ENCODE peak calls at places on chromosomes 3 and 15, in six cellular contexts. W is retinal pigment epithelial cell, Q is right lobe of liver, O is MCF 10A, E is dorsolateral prefrontal cortex, G is AG09319. S is an unnamed sample.

GRCh38 chr15:50450678-50451077 is 26.5 kb downstream of the USP8 start:
- DNase-seq in W (no peak), Q (no peak), O (no peak), E (no peak), G (no peak), S (no peak)

GRCh38 chr3:123124936-123125335 is 58.1 kb downstream of the PDIA5 start:
- DNase-seq in W (no peak), Q (no peak), O (no peak), E (peak), G (no peak), S (no peak)

GRCh38 chr15:82970078-82970686 is 15.8 kb upstream of the RAMAC start:
- DNase-seq in W (no peak), Q (no peak), O (no peak), E (no peak), G (no peak), S (no peak)

GRCh38 chr3:48859188-48859587 is 11.5 kb upstream of the PRKAR2A start:
- DNase-seq in W (no peak), Q (peak), O (no peak), E (no peak), G (no peak), S (no peak)

GRCh38 chr3:13853978-13854296 is 25.9 kb downstream of the WNT7A start:
- DNase-seq in W (no peak), Q (peak), O (peak), E (no peak), G (no peak), S (peak)

GRCh38 chr3:195907730-195908438 is 467 bp downstream of the TNK2 start:
- DNase-seq in W (no peak), Q (peak), O (peak), E (peak), G (no peak), S (no peak)

GRCh38 chr15:52858388-52859176 is 68.4 kb upstream of the ONECUT1 start:
- DNase-seq in W (no peak), Q (no peak), O (no peak), E (no peak), G (no peak), S (no peak)

GRCh38 chr3:67593761-67594234 is 60.6 kb downstream of the SUCLG2 start:
- DNase-seq in W (no peak), Q (no peak), O (peak), E (no peak), G (no peak), S (no peak)

GRCh38 chr3:15467227-15468181 is 40.1 kb downstream of the EAF1 start:
- DNase-seq in W (no peak), Q (no peak), O (no peak), E (no peak), G (no peak), S (no peak)

GRCh38 chr3:51670053-51670666 is 892 bp upstream of the TEX264 start:
- DNase-seq in W (no peak), Q (no peak), O (peak), E (no peak), G (no peak), S (no peak)

GRCh38 chr15:91922701-91923279 is 69.3 kb downstream of the SLCO3A1 start:
- DNase-seq in W (no peak), Q (no peak), O (no peak), E (no peak), G (no peak), S (no peak)

GRCh38 chr3:44353355-44353924 is 14.9 kb downstream of the TCAIM start:
- DNase-seq in W (no peak), Q (no peak), O (no peak), E (no peak), G (no peak), S (no peak)

GRCh38 chr3:164962610-164963009 is 115.7 kb downstream of the SI start:
- DNase-seq in W (no peak), Q (no peak), O (no peak), E (no peak), G (no peak), S (no peak)

GRCh38 chr3:17845026-17845425 is 102.6 kb upstream of the TBC1D5 start:
- DNase-seq in W (no peak), Q (no peak), O (peak), E (no peak), G (no peak), S (no peak)

GRCh38 chr15:27486036-27486435 is 515.1 kb downstream of the GABRG3 start:
- DNase-seq in W (peak), Q (no peak), O (no peak), E (no peak), G (no peak), S (no peak)

GRCh38 chr15:43799945-43800285 is at the start of gene SERINC4:
- DNase-seq in W (no peak), Q (no peak), O (peak), E (no peak), G (no peak), S (no peak)

GRCh38 chr3:10758304-10759037 is 57.6 kb upstream of the SLC6A11 start:
- DNase-seq in W (peak), Q (peak), O (peak), E (peak), G (peak), S (peak)

GRCh38 chr15:101651753-101652097 is 456 bp downstream of the TM2D3 start:
- DNase-seq in W (no peak), Q (no peak), O (peak), E (no peak), G (no peak), S (peak)

GRCh38 chr15:63888823-63889222 is 55.1 kb upstream of the HERC1 start:
- DNase-seq in W (no peak), Q (no peak), O (no peak), E (no peak), G (no peak), S (no peak)

GRCh38 chr3:140487566-140487965 is 190.3 kb upstream of the TRIM42 start:
- DNase-seq in W (no peak), Q (no peak), O (no peak), E (no peak), G (no peak), S (no peak)

GRCh38 chr3:37862219-37862711 is 585 bp downstream of the CTDSPL start:
- DNase-seq in W (no peak), Q (peak), O (peak), E (peak), G (no peak), S (peak)

GRCh38 chr3:114392831-114393230 is 99.0 kb downstream of the TIGIT start:
- DNase-seq in W (no peak), Q (no peak), O (no peak), E (no peak), G (no peak), S (no peak)

GRCh38 chr3:14472471-14473351 is 67.4 kb downstream of the GRIP2 start:
- DNase-seq in W (peak), Q (no peak), O (peak), E (no peak), G (no peak), S (peak)

GRCh38 chr3:173336261-173336660 is 61.3 kb upstream of the NLGN1 start:
- DNase-seq in W (no peak), Q (no peak), O (no peak), E (no peak), G (no peak), S (no peak)

GRCh38 chr15:60396964-60397771 is 618 bp downstream of the ANXA2 start:
- DNase-seq in W (no peak), Q (peak), O (peak), E (no peak), G (no peak), S (peak)

GRCh38 chr3:72335458-72336050 is 512.7 kb downstream of the SHQ1 start:
- DNase-seq in W (no peak), Q (no peak), O (no peak), E (no peak), G (no peak), S (no peak)

GRCh38 chr15:77821188-77821958 is 188.7 kb upstream of the LINGO1 start:
- DNase-seq in W (no peak), Q (peak), O (peak), E (peak), G (peak), S (peak)

GRCh38 chr3:46905191-46905560 is 27.7 kb downstream of the PTH1R start:
- DNase-seq in W (no peak), Q (peak), O (no peak), E (no peak), G (no peak), S (no peak)

GRCh38 chr15:54082836-54083492 is 104.7 kb downstream of the UNC13C start:
- DNase-seq in W (no peak), Q (no peak), O (peak), E (no peak), G (no peak), S (peak)

DNA sequence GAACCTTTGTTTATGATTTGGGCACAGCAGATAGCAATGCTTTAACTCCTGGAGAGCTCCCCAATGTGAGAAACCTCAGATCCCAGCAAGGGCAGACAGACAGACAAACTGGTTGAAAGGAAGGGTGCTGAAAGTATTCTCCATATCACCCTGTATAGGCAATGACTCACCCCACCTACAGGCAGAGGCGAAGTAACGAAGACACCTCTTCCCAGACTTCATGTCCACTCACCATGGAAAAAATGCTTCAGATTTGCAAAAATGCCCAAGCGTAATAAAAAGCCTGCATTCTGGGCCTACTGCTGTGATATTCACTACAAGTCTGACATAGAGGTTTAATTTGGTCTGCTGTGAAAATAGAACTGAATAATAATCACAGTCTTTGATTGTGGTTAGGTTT is 50.5 kb downstream of the THBS1 start:
- DNase-seq in W (no peak), Q (no peak), O (peak), E (no peak), G (no peak), S (peak)
- TF ChIP-seq CTCF in W (peak), Q (no peak), O (no peak), E (no peak), G (no peak), S (no peak)

DNA sequence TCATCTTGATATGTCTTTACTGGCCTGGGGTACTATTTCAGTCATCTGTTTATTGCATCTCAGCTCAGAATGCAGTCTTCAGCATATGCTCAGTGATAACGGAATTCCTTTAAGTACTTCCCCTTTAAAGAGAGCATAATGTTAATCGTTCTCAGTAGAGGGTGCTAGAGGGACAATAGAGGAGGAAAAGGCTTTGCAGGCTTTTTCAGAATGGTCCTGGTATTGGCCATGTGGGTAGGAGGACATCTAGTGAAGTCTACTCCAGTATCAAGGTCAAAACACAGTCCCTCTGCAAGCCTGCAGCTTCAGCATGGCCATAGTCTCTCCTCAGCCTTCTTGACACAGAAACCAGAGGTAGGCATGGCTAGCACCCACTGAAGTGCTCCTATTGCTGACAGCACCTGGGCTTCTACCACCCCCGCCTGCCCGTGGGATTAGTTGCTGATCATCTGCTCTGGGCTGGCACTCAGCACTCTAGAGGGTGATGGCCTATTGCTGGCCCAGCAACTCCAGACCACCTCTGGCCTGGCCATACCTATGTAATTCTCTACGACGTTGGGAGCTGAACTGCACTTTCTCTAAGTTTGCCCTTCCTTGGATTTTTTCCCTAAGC is 65.4 kb downstream of the KCNH8 start:
- DNase-seq in W (no peak), Q (no peak), O (peak), E (no peak), G (no peak), S (no peak)
- TF ChIP-seq CTCF in W (peak), Q (peak), O (no peak), E (peak), G (no peak), S (no peak)

DNA sequence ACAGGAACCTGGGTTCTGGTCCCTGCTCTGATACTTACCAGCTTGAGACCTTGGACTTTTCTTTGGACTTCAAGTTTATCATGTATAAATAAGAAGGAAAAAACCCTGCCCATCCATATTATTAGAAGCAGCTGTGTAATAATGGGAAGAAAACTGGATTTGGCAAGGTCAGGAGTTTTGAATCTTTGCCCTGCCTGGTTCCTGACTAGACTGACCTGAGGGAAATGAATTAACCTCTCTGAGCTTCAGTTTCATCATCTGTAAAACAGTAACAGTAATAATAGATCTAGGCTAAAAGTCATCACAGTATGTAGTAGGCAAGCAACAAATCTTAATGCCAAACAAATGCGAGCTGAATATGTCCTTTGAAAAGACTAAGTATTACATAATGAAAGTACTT is 68.8 kb downstream of the FSIP1 start:
- DNase-seq in W (no peak), Q (no peak), O (no peak), E (no peak), G (peak), S (no peak)
- TF ChIP-seq CTCF in W (no peak), Q (no peak), O (no peak), E (no peak), G (no peak), S (no peak)

DNA sequence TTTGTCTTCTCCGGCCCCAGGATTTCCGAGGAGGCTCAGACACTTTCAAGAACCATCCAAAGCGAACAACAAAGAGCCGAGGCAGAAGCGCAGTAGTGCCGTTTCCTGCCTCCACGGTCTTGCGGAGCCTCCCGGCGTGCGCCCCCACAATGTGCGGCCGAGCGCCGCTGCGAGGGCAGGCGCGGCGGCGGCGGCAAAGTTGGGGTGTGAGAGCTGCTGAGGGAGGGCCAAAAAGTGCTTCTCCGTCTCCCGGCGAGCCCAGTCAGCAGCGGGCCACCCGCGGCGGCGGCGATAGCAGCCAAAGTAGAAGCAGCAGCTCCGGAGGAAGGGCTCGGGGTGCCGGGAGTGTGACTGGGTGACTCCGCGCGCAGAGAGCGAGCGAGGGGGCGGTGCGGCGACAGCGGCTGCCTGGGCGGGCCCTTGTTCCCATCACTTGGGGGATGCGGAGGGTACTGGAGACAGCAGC is 749.1 kb downstream of the ROBO1 start:
- DNase-seq in W (no peak), Q (peak), O (peak), E (peak), G (no peak), S (peak)
- TF ChIP-seq CTCF in W (peak), Q (no peak), O (no peak), E (no peak), G (peak), S (no peak)

GRCh38 chr3:50484681-50485263 is 18.7 kb downstream of the CACNA2D2 start:
- DNase-seq in W (no peak), Q (no peak), O (no peak), E (no peak), G (no peak), S (no peak)

GRCh38 chr3:50483374-50483773 is 20.1 kb downstream of the CACNA2D2 start:
- DNase-seq in W (no peak), Q (no peak), O (no peak), E (no peak), G (no peak), S (no peak)

GRCh38 chr3:50490438-50490970 is 12.9 kb downstream of the CACNA2D2 start:
- DNase-seq in W (no peak), Q (no peak), O (no peak), E (no peak), G (no peak), S (no peak)

GRCh38 chr3:50486219-50486888 is 17.1 kb downstream of the CACNA2D2 start:
- DNase-seq in W (no peak), Q (no peak), O (no peak), E (no peak), G (no peak), S (no peak)

DNA sequence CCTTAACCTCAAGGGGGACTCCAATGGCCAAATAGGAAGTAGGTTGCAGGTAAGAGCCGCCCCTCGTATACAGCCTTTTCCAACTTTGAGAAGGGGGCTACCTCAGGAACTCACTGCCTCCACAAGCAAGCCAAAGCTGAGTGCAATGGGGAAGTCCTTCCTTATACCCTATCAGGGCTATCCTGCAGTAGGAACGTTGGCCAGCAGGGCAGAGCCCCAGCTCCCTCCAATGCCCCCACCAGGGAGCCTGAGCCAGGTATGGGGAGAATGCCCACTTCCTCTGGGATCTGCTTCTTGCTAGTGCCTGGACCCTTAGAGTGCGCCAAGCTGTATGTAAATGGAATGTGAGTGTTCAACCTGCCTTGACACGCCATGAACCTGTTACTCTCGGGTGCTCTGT is 16.3 kb downstream of the CACNA2D2 start:
- DNase-seq in W (no peak), Q (no peak), O (no peak), E (no peak), G (no peak), S (no peak)
- TF ChIP-seq CTCF in W (no peak), Q (no peak), O (no peak), E (no peak), G (no peak), S (no peak)

DNA sequence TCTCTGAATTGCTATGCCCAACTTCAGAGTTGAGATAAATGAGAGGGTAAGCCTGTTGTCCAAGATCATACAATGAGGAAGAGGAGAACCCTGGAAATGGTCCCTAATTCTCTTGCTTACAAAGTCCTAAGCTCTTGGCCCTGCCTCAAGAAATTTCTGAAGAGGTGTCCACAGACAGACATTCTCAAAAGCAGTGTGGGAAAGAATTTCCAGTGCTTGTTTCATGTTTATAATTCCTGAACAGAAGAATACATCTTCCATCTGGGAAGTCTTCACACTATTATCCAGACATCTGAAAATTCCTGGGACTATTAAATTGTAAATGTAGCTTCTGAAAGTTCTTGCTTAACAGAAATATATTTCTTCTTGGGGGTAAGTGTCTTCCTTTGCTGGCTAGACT is 166.8 kb upstream of the LRTM1 start:
- DNase-seq in W (no peak), Q (no peak), O (no peak), E (no peak), G (no peak), S (no peak)
- TF ChIP-seq CTCF in W (no peak), Q (no peak), O (no peak), E (no peak), G (no peak), S (no peak)

DNA sequence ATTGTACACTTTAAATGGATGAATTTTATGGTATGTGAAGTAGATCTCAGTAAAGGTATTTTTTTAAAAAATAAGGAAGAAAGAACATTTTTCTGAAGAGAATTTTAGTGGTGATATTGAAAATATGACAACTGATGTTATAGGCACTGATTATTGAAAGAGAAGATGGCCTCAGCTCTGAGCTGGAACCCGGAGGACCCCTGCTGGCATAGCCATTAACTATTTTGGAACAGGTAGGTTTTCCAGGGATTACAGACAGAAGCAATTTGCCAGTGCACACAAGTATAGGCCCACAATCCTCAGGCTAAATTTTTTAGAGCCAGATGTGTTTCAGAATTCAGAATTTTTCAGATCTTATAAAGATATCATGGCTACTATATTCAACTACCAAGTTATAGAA is 315.9 kb upstream of the GPR149 start:
- DNase-seq in W (no peak), Q (no peak), O (peak), E (no peak), G (no peak), S (no peak)
- TF ChIP-seq CTCF in W (peak), Q (no peak), O (peak), E (no peak), G (peak), S (no peak)

DNA sequence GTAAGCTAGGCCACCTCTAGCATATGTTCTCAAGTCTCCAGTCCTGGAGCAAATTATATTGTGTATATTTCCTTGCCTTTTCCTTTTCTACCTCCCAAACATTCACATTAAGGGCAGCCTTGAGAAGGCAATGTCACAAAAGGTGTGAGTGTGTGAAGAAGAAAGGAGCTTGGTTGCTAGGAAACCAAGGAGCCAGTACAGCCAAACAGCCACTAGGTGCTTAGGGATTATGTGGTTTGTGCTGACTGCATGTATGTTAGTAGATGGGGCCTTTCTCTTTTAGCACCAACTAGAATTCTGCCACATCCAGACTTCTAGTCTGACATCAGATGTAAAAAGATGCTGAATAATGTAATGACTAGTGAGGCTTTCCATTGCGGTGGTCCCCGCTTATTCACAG is 118.8 kb upstream of the DAZL start:
- DNase-seq in W (peak), Q (no peak), O (peak), E (no peak), G (no peak), S (no peak)
- TF ChIP-seq CTCF in W (peak), Q (no peak), O (no peak), E (no peak), G (no peak), S (no peak)

S was measured in RWPE1.